ENCODE peak calls at places on chromosomes 6 and 20, in nine cellular contexts. One of them, this sample, is unnamed.

GRCh38 chr20:38173237-38174156 is 8.4 kb upstream of the TGM2 start:
- DNase-seq in naive thymus-derived CD4-positive, alpha-beta T cell: no peak
- DNase-seq in GF-D8: no peak
- DNase-seq in psoas muscle: peak
- DNase-seq in HEK293T: no peak
- DNase-seq in occipital lobe: peak
- DNase-seq in NCI-H774: no peak
- DNase-seq in stimulated activated CD4-positive, alpha-beta T cell treated with anti-CD3 and anti-CD28 coated beads, Interleukin-2, amount 100 ng/mL, for 48 hours: no peak
- DNase-seq in SIG-M5: no peak
- DNase-seq in this sample: no peak

GRCh38 chr6:159098636-159099106 is 53.9 kb upstream of the TAGAP start:
- DNase-seq in psoas muscle: no peak
- DNase-seq in HEK293T: no peak
- DNase-seq in stimulated activated CD4-positive, alpha-beta T cell treated with anti-CD3 and anti-CD28 coated beads, Interleukin-2, amount 100 ng/mL, for 48 hours: no peak
- DNase-seq in NCI-H774: no peak
- DNase-seq in occipital lobe: no peak
- DNase-seq in SIG-M5: no peak
- DNase-seq in naive thymus-derived CD4-positive, alpha-beta T cell: peak
- DNase-seq in GF-D8: no peak
- DNase-seq in this sample: no peak

GRCh38 chr6:35691027-35691824 is 2.5 kb upstream of the FKBP5 start:
- DNase-seq in HEK293T: no peak
- DNase-seq in NCI-H774: no peak
- DNase-seq in naive thymus-derived CD4-positive, alpha-beta T cell: no peak
- DNase-seq in psoas muscle: peak
- DNase-seq in SIG-M5: no peak
- DNase-seq in GF-D8: peak
- DNase-seq in stimulated activated CD4-positive, alpha-beta T cell treated with anti-CD3 and anti-CD28 coated beads, Interleukin-2, amount 100 ng/mL, for 48 hours: no peak
- DNase-seq in occipital lobe: peak
- DNase-seq in this sample: no peak

GRCh38 chr6:45327956-45328522 is at the start of gene RUNX2:
- DNase-seq in NCI-H774: peak
- DNase-seq in HEK293T: no peak
- DNase-seq in psoas muscle: no peak
- DNase-seq in GF-D8: peak
- DNase-seq in occipital lobe: no peak
- DNase-seq in stimulated activated CD4-positive, alpha-beta T cell treated with anti-CD3 and anti-CD28 coated beads, Interleukin-2, amount 100 ng/mL, for 48 hours: no peak
- DNase-seq in SIG-M5: no peak
- DNase-seq in naive thymus-derived CD4-positive, alpha-beta T cell: no peak
- DNase-seq in this sample: no peak

GRCh38 chr20:57432874-57433491 is 41.8 kb downstream of the RBM38 start:
- DNase-seq in NCI-H774: no peak
- DNase-seq in HEK293T: no peak
- DNase-seq in naive thymus-derived CD4-positive, alpha-beta T cell: no peak
- DNase-seq in occipital lobe: no peak
- DNase-seq in SIG-M5: peak
- DNase-seq in psoas muscle: peak
- DNase-seq in stimulated activated CD4-positive, alpha-beta T cell treated with anti-CD3 and anti-CD28 coated beads, Interleukin-2, amount 100 ng/mL, for 48 hours: peak
- DNase-seq in GF-D8: peak
- DNase-seq in this sample: no peak

GRCh38 chr20:63968928-63969760 is 586 bp downstream of the ZNF512B start:
- DNase-seq in naive thymus-derived CD4-positive, alpha-beta T cell: peak
- DNase-seq in HEK293T: peak
- DNase-seq in SIG-M5: no peak
- DNase-seq in psoas muscle: peak
- DNase-seq in stimulated activated CD4-positive, alpha-beta T cell treated with anti-CD3 and anti-CD28 coated beads, Interleukin-2, amount 100 ng/mL, for 48 hours: no peak
- DNase-seq in NCI-H774: no peak
- DNase-seq in GF-D8: no peak
- DNase-seq in occipital lobe: no peak
- DNase-seq in this sample: no peak

GRCh38 chr20:16922834-16923233 is 174.7 kb downstream of the OTOR start:
- DNase-seq in psoas muscle: no peak
- DNase-seq in NCI-H774: no peak
- DNase-seq in naive thymus-derived CD4-positive, alpha-beta T cell: no peak
- DNase-seq in occipital lobe: no peak
- DNase-seq in stimulated activated CD4-positive, alpha-beta T cell treated with anti-CD3 and anti-CD28 coated beads, Interleukin-2, amount 100 ng/mL, for 48 hours: no peak
- DNase-seq in HEK293T: no peak
- DNase-seq in GF-D8: no peak
- DNase-seq in SIG-M5: no peak
- DNase-seq in this sample: no peak

GRCh38 chr6:45488884-45489283 is 111.2 kb upstream of the SUPT3H start:
- DNase-seq in occipital lobe: no peak
- DNase-seq in naive thymus-derived CD4-positive, alpha-beta T cell: no peak
- DNase-seq in stimulated activated CD4-positive, alpha-beta T cell treated with anti-CD3 and anti-CD28 coated beads, Interleukin-2, amount 100 ng/mL, for 48 hours: no peak
- DNase-seq in GF-D8: no peak
- DNase-seq in NCI-H774: no peak
- DNase-seq in SIG-M5: no peak
- DNase-seq in psoas muscle: no peak
- DNase-seq in HEK293T: no peak
- DNase-seq in this sample: no peak

This sample was measured in D721Med.